ENCODE peak calls at places on chromosomes 3 and 15, in six cellular contexts. M, J, O, V, N and C are unnamed samples.

GRCh38 chr3:141797167-141797773 is 34.1 kb downstream of the GRK7 start:
- DNase-seq in M (no peak), J (no peak), O (peak), V (peak), N (peak), C (no peak)

GRCh38 chr3:46517016-46517770 is 19.4 kb downstream of the RTP3 start:
- DNase-seq in M (no peak), J (no peak), O (no peak), V (peak), N (no peak), C (peak)

GRCh38 chr15:81280696-81281095 is 43.2 kb downstream of the STARD5 start:
- DNase-seq in M (no peak), J (no peak), O (no peak), V (no peak), N (no peak), C (peak)

GRCh38 chr3:135752851-135753250 is 212.7 kb upstream of the PPP2R3A start:
- DNase-seq in M (no peak), J (no peak), O (no peak), V (no peak), N (peak), C (peak)

GRCh38 chr3:107574650-107575049 is 51.9 kb downstream of the BBX start:
- DNase-seq in M (no peak), J (peak), O (no peak), V (peak), N (no peak), C (peak)

GRCh38 chr3:98814799-98815450 is 51.8 kb downstream of the ST3GAL6 start:
- DNase-seq in M (peak), J (peak), O (no peak), V (peak), N (no peak), C (peak)

GRCh38 chr3:13623101-13623654 is 74.3 kb downstream of the FBLN2 start:
- DNase-seq in M (no peak), J (no peak), O (no peak), V (no peak), N (no peak), C (no peak)

GRCh38 chr3:149954812-149955211 is 15.9 kb downstream of the PFN2 start:
- DNase-seq in M (no peak), J (no peak), O (no peak), V (no peak), N (no peak), C (no peak)

GRCh38 chr3:190370369-190370768 is 17.6 kb upstream of the CLDN16 start:
- DNase-seq in M (no peak), J (no peak), O (no peak), V (no peak), N (no peak), C (no peak)

GRCh38 chr15:72474912-72475601 is 927 bp downstream of the ARIH1 start:
- DNase-seq in M (no peak), J (peak), O (peak), V (peak), N (peak), C (peak)

GRCh38 chr3:16448691-16449090 is 64.8 kb downstream of the RFTN1 start:
- DNase-seq in M (peak), J (peak), O (peak), V (peak), N (no peak), C (peak)

GRCh38 chr3:52299815-52300611 is 12.4 kb downstream of the GLYCTK start:
- DNase-seq in M (no peak), J (no peak), O (no peak), V (no peak), N (peak), C (peak)

GRCh38 chr3:191915717-191916116 is 454.8 kb downstream of the PYDC2 start:
- DNase-seq in M (no peak), J (no peak), O (no peak), V (no peak), N (no peak), C (no peak)

GRCh38 chr3:38021196-38021595 is 8.2 kb downstream of the PLCD1 start:
- DNase-seq in M (no peak), J (no peak), O (peak), V (no peak), N (no peak), C (no peak)

GRCh38 chr15:26864664-26865191 is 2.1 kb upstream of the GABRA5 start:
- DNase-seq in M (no peak), J (peak), O (no peak), V (peak), N (peak), C (no peak)
- TF ChIP-seq CTCF in M (peak), J (peak), O (no peak), V (peak), N (peak), C (no peak)

GRCh38 chr3:119812491-119813058 is 30.7 kb downstream of the NR1I2 start:
- DNase-seq in M (no peak), J (no peak), O (no peak), V (no peak), N (no peak), C (no peak)
- TF ChIP-seq CTCF in M (no peak), J (no peak), O (no peak), V (no peak), N (no peak), C (no peak)

DNA sequence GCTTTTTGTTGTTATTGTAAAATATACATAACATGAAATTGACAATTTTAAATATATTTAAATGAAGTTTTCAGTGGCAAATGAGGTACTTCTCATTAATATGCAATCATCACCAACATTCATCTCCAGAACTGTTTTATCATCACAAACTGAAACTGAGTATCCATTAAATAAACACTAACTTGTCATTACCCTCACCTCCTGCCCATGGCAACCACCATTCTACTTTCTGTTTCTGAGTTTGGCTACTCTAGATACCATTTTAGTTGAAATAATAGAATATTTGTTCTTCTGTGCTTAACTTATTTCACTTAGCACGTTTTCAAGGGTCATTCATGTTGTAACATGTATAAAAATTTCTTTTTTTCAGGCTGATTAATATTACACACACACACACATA is 834.3 kb downstream of the PLOD2 start:
- DNase-seq in M (no peak), J (no peak), O (no peak), V (no peak), N (no peak), C (no peak)
- TF ChIP-seq CTCF in M (no peak), J (no peak), O (no peak), V (no peak), N (no peak), C (no peak)

GRCh38 chr15:52162876-52163275 is 28.3 kb downstream of the GNB5 start:
- DNase-seq in M (no peak), J (no peak), O (no peak), V (no peak), N (no peak), C (no peak)

GRCh38 chr15:52162260-52162659 is 28.9 kb downstream of the GNB5 start:
- DNase-seq in M (peak), J (no peak), O (no peak), V (peak), N (no peak), C (no peak)

GRCh38 chr15:52161406-52161966 is 29.7 kb downstream of the GNB5 start:
- DNase-seq in M (no peak), J (no peak), O (no peak), V (no peak), N (no peak), C (no peak)

GRCh38 chr15:52164631-52165265 is 26.4 kb downstream of the GNB5 start:
- DNase-seq in M (no peak), J (no peak), O (no peak), V (peak), N (no peak), C (no peak)

DNA sequence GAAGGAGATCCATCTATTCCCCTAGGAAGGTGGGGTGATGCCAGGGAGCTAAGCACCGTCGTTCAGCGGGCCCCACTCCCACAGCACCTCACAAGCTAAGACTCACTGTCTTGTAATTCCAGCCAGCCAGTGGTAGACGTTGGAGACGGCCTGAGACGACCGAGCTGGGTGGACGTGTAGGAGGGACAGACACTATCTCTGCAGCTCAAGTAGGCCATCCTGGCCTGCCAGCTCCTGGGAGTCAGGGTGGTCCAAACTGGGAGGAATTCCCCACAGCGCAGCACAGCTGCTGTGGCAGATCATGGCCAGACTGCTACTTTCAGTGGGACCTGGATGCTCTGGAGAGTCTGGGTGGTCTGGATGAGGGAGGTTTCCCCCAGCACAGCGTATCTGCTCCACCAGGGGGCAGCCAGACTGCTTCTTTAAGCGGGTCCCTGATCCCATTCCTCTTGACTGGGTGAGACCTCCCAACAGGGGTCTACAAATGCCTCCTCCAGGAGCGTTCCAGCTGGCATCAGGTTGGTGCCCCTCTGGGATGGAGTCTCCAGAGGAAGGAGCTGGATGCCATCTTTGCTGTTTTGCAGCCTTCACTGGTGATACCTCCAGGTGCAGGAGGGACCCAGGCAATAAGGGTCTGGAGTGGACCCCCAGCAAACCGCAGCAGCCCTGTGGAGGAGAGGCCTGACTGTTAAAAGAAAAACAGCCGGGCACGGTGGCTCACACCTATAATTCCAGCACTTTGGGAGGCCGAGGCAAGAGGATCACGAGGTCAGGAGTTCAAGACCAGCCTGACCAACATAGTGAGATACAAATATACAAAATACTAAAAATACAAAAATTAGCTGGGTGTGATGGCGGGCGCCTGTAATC is 27.6 kb downstream of the GNB5 start:
- DNase-seq in M (no peak), J (no peak), O (no peak), V (no peak), N (peak), C (no peak)
- TF ChIP-seq CTCF in M (no peak), J (peak), O (no peak), V (no peak), N (peak), C (no peak)

GRCh38 chr3:131658115-131658514 is 155.3 kb upstream of the MRPL3 start:
- DNase-seq in M (no peak), J (no peak), O (no peak), V (no peak), N (no peak), C (no peak)
- TF ChIP-seq CTCF in M (no peak), J (no peak), O (no peak), V (no peak), N (no peak), C (no peak)

GRCh38 chr3:157088506-157089454 is 71.2 kb downstream of the CCNL1 start:
- DNase-seq in M (peak), J (peak), O (peak), V (peak), N (peak), C (peak)
- TF ChIP-seq CTCF in M (peak), J (no peak), O (peak), V (no peak), N (no peak), C (no peak)

GRCh38 chr3:126507886-126508285 is 9.7 kb downstream of the UROC1 start:
- DNase-seq in M (no peak), J (no peak), O (peak), V (no peak), N (no peak), C (no peak)
- TF ChIP-seq CTCF in M (no peak), J (no peak), O (no peak), V (no peak), N (no peak), C (no peak)

GRCh38 chr3:128753715-128754114 is 27.7 kb downstream of the RAB7A start:
- DNase-seq in M (no peak), J (no peak), O (no peak), V (no peak), N (no peak), C (no peak)

GRCh38 chr3:128749035-128749434 is 23.1 kb downstream of the RAB7A start:
- DNase-seq in M (no peak), J (no peak), O (no peak), V (no peak), N (no peak), C (no peak)

GRCh38 chr3:128746881-128747280 is 20.9 kb downstream of the RAB7A start:
- DNase-seq in M (no peak), J (no peak), O (no peak), V (no peak), N (no peak), C (no peak)

GRCh38 chr3:128745742-128746141 is 19.8 kb downstream of the RAB7A start:
- DNase-seq in M (no peak), J (no peak), O (no peak), V (no peak), N (no peak), C (no peak)

DNA sequence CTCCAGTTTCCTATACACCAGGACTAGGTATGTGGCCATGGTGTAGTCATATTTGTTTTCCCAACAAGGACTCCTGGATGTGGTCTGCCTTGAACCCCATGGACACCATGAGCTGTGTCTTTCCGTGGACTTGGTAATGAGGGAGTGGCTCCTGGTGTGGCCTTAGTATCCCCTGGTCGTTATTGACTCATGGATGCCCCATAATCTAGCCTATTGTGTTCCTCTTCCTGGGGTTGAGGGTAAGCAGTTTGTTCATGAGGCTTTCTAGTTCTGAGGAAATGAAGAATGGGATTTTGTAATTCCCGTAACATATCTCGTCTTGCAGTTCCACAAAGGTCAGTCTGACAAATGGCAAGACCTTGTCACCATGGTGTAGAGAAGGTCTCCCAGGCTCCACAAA is 22.5 kb downstream of the RAB7A start:
- DNase-seq in M (no peak), J (no peak), O (no peak), V (no peak), N (no peak), C (no peak)
- TF ChIP-seq CTCF in M (no peak), J (no peak), O (no peak), V (no peak), N (no peak), C (no peak)